ENCODE peak calls at places on chromosomes 2 and 18, in eight cellular contexts. H is fibroblast of the conjunctiva, F is NCI-H774, T is GOT3, O is skeletal muscle cell, Q is prostate gland, C is choroid plexus epithelial cell, I is T follicular helper cell. G is an unnamed sample.

GRCh38 chr2:24461685-24462084 is 29.4 kb upstream of the NCOA1 start:
- DNase-seq in T (no peak), Q (no peak), H (no peak), I (no peak), O (no peak), C (no peak), F (no peak), G (no peak)

GRCh38 chr2:218833023-218833609 is 1.5 kb upstream of the PRKAG3 start:
- DNase-seq in H (no peak), F (no peak), Q (no peak), I (no peak), C (no peak), O (no peak), T (no peak), G (no peak)

GRCh38 chr18:22542400-22542835 is 124.7 kb upstream of the CTAGE1 start:
- DNase-seq in O (no peak), I (no peak), C (peak; percentile 80), H (no peak), T (no peak), Q (no peak), F (no peak), G (no peak)

GRCh38 chr2:207819839-207820784 is 50.4 kb upstream of the FZD5 start:
- DNase-seq in C (no peak), H (no peak), F (no peak), Q (no peak), T (no peak), O (no peak), I (no peak), G (no peak)

GRCh38 chr2:233163486-233164103 is 87.9 kb upstream of the ATG16L1 start:
- DNase-seq in C (peak; percentile 66), F (no peak), I (no peak), H (no peak), T (no peak), O (no peak), Q (no peak), G (no peak)

GRCh38 chr18:68034293-68034692 is 517.8 kb upstream of the DSEL start:
- DNase-seq in F (no peak), I (no peak), O (peak; percentile 54), Q (no peak), H (peak; percentile 48), T (no peak), C (peak; percentile 11), G (no peak)

GRCh38 chr2:118010470-118010869 is 3.4 kb downstream of the CCDC93 start:
- DNase-seq in F (no peak), Q (no peak), H (no peak), O (no peak), T (no peak), C (no peak), I (no peak), G (no peak)

GRCh38 chr18:9137168-9138066 is 836 bp downstream of the ANKRD12 start:
- DNase-seq in C (peak; percentile 78), I (peak; percentile 54), Q (peak; percentile 52), O (peak; percentile 62), H (peak; percentile 61), F (peak; percentile 79), T (no peak), G (peak; percentile 85)

GRCh38 chr18:67876866-67877265 is 360.3 kb upstream of the DSEL start:
- DNase-seq in H (no peak), O (no peak), I (no peak), C (no peak), Q (no peak), F (no peak), T (no peak), G (no peak)

GRCh38 chr18:75489493-75490190 is 62.1 kb upstream of the SMIM21 start:
- DNase-seq in I (no peak), T (no peak), O (peak; percentile 85), Q (no peak), F (no peak), C (peak; percentile 95), H (peak; percentile 87), G (no peak)

GRCh38 chr2:237600205-237600846 is 9.8 kb upstream of the RAB17 start:
- DNase-seq in O (no peak), H (peak; percentile 41), T (no peak), Q (no peak), I (no peak), C (peak; percentile 70), F (no peak), G (peak; percentile 60)

GRCh38 chr2:74835831-74836674 is 2.1 kb downstream of the HK2 start:
- DNase-seq in T (no peak), I (no peak), O (no peak), C (peak; percentile 60), H (no peak), F (peak; percentile 6), Q (no peak), G (peak; percentile 65)

GRCh38 chr2:207385903-207386302 is 143.9 kb upstream of the CREB1 start:
- DNase-seq in O (peak; percentile 59), T (no peak), I (no peak), H (peak; percentile 30), C (peak; percentile 87), Q (no peak), F (no peak), G (no peak)

GRCh38 chr2:120540719-120541552 is 194.7 kb upstream of the GLI2 start:
- DNase-seq in Q (no peak), C (no peak), O (no peak), I (no peak), H (no peak), T (no peak), F (no peak), G (no peak)

GRCh38 chr2:67289921-67290371 is 107.2 kb upstream of the ETAA1 start:
- DNase-seq in F (no peak), H (no peak), C (peak; percentile 55), O (peak; percentile 48), T (no peak), Q (no peak), I (no peak), G (no peak)

GRCh38 chr18:48750485-48751175 is 200.1 kb downstream of the SMAD7 start:
- DNase-seq in F (no peak), T (no peak), Q (no peak), H (no peak), I (no peak), O (no peak), C (no peak), G (no peak)

GRCh38 chr2:32427672-32428622 is 71.1 kb downstream of the BIRC6 start:
- DNase-seq in T (no peak), C (peak; percentile 4), H (no peak), F (peak; percentile 75), I (no peak), Q (no peak), O (no peak), G (no peak)

GRCh38 chr2:73232471-73233153 is 427 bp downstream of the PRADC1 start:
- DNase-seq in C (no peak), F (no peak), T (no peak), Q (no peak), O (no peak), H (no peak), I (no peak), G (peak; percentile 71)

GRCh38 chr2:213016984-213017351 is 134.4 kb downstream of the IKZF2 start:
- DNase-seq in O (no peak), T (no peak), I (no peak), F (no peak), H (no peak), C (peak; percentile 70), Q (no peak), G (no peak)

G was measured in RPMI8226.